ENCODE peak calls at places on chromosome 2, in six cellular contexts. One of them, this sample, is unnamed. For H3K4me1, the result is how much of the 10 kb centered on the place peaks cover.

GRCh38 chr2:9445089-9445488 is 21.6 kb downstream of the CPSF3 start:
- ATAC-seq in HCT116: no peak
- ATAC-seq in right cardiac atrium: no peak
- ATAC-seq in right lobe of liver: no peak
- ATAC-seq in aorta: no peak
- ATAC-seq in left lung: no peak
- ATAC-seq in this sample: no peak

GRCh38 chr2:216217904-216218260 is 108.7 kb downstream of the XRCC5 start:
- ATAC-seq in HCT116: no peak
- ATAC-seq in right cardiac atrium: no peak
- ATAC-seq in right lobe of liver: no peak
- ATAC-seq in aorta: no peak
- ATAC-seq in left lung: no peak
- ATAC-seq in this sample: no peak

GRCh38 chr2:72515696-72516095 is 310.1 kb downstream of the EXOC6B start:
- ATAC-seq in HCT116: no peak
- ATAC-seq in right cardiac atrium: peak
- ATAC-seq in right lobe of liver: no peak
- ATAC-seq in aorta: no peak
- ATAC-seq in left lung: no peak
- ATAC-seq in this sample: no peak

GRCh38 chr2:222024934-222025890 is 273.6 kb downstream of the PAX3 start:
- ATAC-seq in HCT116: peak
- ATAC-seq in right cardiac atrium: no peak
- ATAC-seq in right lobe of liver: peak
- ATAC-seq in aorta: no peak
- ATAC-seq in left lung: peak
- ATAC-seq in this sample: no peak

GRCh38 chr2:161825429-161825828 is 201.2 kb downstream of the SLC4A10 start:
- ATAC-seq in HCT116: no peak
- ATAC-seq in right cardiac atrium: no peak
- ATAC-seq in right lobe of liver: no peak
- ATAC-seq in aorta: no peak
- ATAC-seq in left lung: peak
- ATAC-seq in this sample: no peak

GRCh38 chr2:1709335-1709605 is 35.0 kb downstream of the PXDN start:
- ATAC-seq in HCT116: no peak
- ATAC-seq in right cardiac atrium: no peak
- ATAC-seq in right lobe of liver: no peak
- ATAC-seq in aorta: no peak
- ATAC-seq in left lung: no peak
- ATAC-seq in this sample: no peak

GRCh38 chr2:188811522-188811921 is 162.7 kb upstream of the COL3A1 start:
- ATAC-seq in HCT116: no peak
- ATAC-seq in right cardiac atrium: peak
- ATAC-seq in right lobe of liver: no peak
- ATAC-seq in aorta: peak
- ATAC-seq in left lung: peak
- ATAC-seq in this sample: peak

GRCh38 chr2:176473177-176473576 is 203.9 kb downstream of the MTX2 start:
- ATAC-seq in HCT116: no peak
- ATAC-seq in right cardiac atrium: peak
- ATAC-seq in right lobe of liver: peak
- ATAC-seq in aorta: peak
- ATAC-seq in left lung: peak
- ATAC-seq in this sample: no peak

GRCh38 chr2:43609304-43609883 is 13.6 kb upstream of the THADA start:
- ATAC-seq in HCT116: peak
- ATAC-seq in right cardiac atrium: peak
- ATAC-seq in right lobe of liver: peak
- ATAC-seq in aorta: no peak
- ATAC-seq in left lung: peak
- ATAC-seq in this sample: peak

GRCh38 chr2:29627366-29627765 is 294.0 kb downstream of the ALK start:
- ATAC-seq in HCT116: no peak
- ATAC-seq in right cardiac atrium: no peak
- ATAC-seq in right lobe of liver: no peak
- ATAC-seq in aorta: no peak
- ATAC-seq in left lung: no peak
- ATAC-seq in this sample: no peak

GRCh38 chr2:25349397-25349796 is 7.7 kb upstream of the DNMT3A start:
- ATAC-seq in HCT116: no peak
- ATAC-seq in right cardiac atrium: no peak
- ATAC-seq in right lobe of liver: no peak
- ATAC-seq in aorta: no peak
- ATAC-seq in left lung: no peak
- ATAC-seq in this sample: no peak

GRCh38 chr2:74891136-74891764 is 57.3 kb downstream of the HK2 start:
- ATAC-seq in HCT116: no peak
- ATAC-seq in right cardiac atrium: no peak
- ATAC-seq in right lobe of liver: no peak
- ATAC-seq in aorta: no peak
- ATAC-seq in left lung: no peak
- ATAC-seq in this sample: no peak
- H3K4me1 ChIP-seq in HCT116: under half
- H3K4me1 ChIP-seq in right cardiac atrium: under half
- H3K4me1 ChIP-seq in right lobe of liver: under half
- H3K4me1 ChIP-seq in aorta: under half
- H3K4me1 ChIP-seq in left lung: under half
- H3K4me1 ChIP-seq in this sample: under half

GRCh38 chr2:241770936-241771285 is 5.7 kb upstream of the GAL3ST2 start:
- ATAC-seq in HCT116: no peak
- ATAC-seq in right cardiac atrium: no peak
- ATAC-seq in right lobe of liver: no peak
- ATAC-seq in aorta: no peak
- ATAC-seq in left lung: no peak
- ATAC-seq in this sample: no peak
- H3K27ac ChIP-seq in HCT116: no peak
- H3K27ac ChIP-seq in right cardiac atrium: no peak
- H3K27ac ChIP-seq in right lobe of liver: no peak
- H3K27ac ChIP-seq in aorta: no peak
- H3K27ac ChIP-seq in left lung: no peak
- H3K27ac ChIP-seq in this sample: no peak

GRCh38 chr2:45312275-45312674 is 298.8 kb downstream of the SRBD1 start:
- ATAC-seq in HCT116: no peak
- ATAC-seq in right cardiac atrium: no peak
- ATAC-seq in right lobe of liver: peak
- ATAC-seq in aorta: no peak
- ATAC-seq in left lung: no peak
- ATAC-seq in this sample: no peak

GRCh38 chr2:45311559-45311958 is 299.5 kb downstream of the SRBD1 start:
- ATAC-seq in HCT116: no peak
- ATAC-seq in right cardiac atrium: no peak
- ATAC-seq in right lobe of liver: peak
- ATAC-seq in aorta: no peak
- ATAC-seq in left lung: no peak
- ATAC-seq in this sample: no peak

GRCh38 chr2:45303417-45304202 is 294.4 kb upstream of the SIX2 start:
- ATAC-seq in HCT116: peak
- ATAC-seq in right cardiac atrium: no peak
- ATAC-seq in right lobe of liver: no peak
- ATAC-seq in aorta: no peak
- ATAC-seq in left lung: no peak
- ATAC-seq in this sample: no peak

GRCh38 chr2:45302011-45302325 is 292.7 kb upstream of the SIX2 start:
- ATAC-seq in HCT116: no peak
- ATAC-seq in right cardiac atrium: no peak
- ATAC-seq in right lobe of liver: no peak
- ATAC-seq in aorta: no peak
- ATAC-seq in left lung: peak
- ATAC-seq in this sample: no peak

DNA sequence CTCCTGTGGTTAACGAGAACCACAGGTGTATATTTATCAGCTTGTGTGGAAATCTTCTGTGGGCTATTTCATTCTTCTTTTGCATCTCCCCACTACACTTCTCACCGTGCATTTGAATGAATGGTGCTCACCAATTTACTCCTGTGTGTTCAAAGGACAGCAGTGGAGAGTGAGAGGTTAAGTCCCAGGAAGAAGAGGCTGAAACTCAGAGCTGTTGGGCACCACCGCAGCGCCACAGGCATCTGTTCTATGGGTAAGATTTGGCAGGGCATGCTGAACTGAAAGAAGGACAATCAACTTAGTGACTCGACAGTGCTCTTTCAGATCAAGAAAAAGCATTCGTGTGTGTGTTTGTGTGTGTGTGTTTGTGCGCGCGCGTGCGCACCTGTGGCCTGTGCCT is 297.9 kb upstream of the SIX2 start:
- ATAC-seq in HCT116: no peak
- ATAC-seq in right cardiac atrium: no peak
- ATAC-seq in right lobe of liver: no peak
- ATAC-seq in aorta: no peak
- ATAC-seq in left lung: no peak
- ATAC-seq in this sample: no peak
- H3K4me3 ChIP-seq in HCT116: no peak
- H3K4me3 ChIP-seq in right cardiac atrium: no peak
- H3K4me3 ChIP-seq in right lobe of liver: no peak
- H3K4me3 ChIP-seq in aorta: no peak
- H3K4me3 ChIP-seq in left lung: no peak
- H3K4me3 ChIP-seq in this sample: no peak

GRCh38 chr2:17255071-17255470 is 263.2 kb downstream of the RAD51AP2 start:
- ATAC-seq in HCT116: no peak
- ATAC-seq in right cardiac atrium: no peak
- ATAC-seq in right lobe of liver: no peak
- ATAC-seq in aorta: no peak
- ATAC-seq in left lung: no peak
- ATAC-seq in this sample: no peak
- H3K4me1 ChIP-seq in HCT116: under half
- H3K4me1 ChIP-seq in right cardiac atrium: under half
- H3K4me1 ChIP-seq in right lobe of liver: under half
- H3K4me1 ChIP-seq in aorta: under half
- H3K4me1 ChIP-seq in left lung: under half
- H3K4me1 ChIP-seq in this sample: under half

DNA sequence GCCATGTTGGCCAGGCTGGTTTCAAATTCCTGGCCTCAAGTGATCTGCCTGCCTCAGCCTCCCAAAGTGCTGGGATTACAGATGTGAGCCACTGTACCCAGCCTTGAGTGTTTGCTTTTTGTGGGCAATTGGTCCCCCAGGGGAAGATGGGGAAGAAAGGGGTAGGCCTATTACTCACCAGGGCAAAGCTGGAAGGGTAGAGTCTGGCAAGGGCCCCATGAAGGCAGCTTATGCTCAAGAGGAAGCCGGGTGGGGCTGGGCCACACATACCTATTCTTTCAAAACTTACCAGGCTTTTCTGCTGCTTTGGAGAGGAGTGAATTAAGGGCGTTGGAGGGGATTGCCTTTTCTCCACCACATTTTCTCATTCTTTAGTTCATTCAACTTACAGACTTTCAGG is 24.5 kb upstream of the CD28 start:
- ATAC-seq in HCT116: no peak
- ATAC-seq in right cardiac atrium: peak
- ATAC-seq in right lobe of liver: no peak
- ATAC-seq in aorta: peak
- ATAC-seq in left lung: peak
- ATAC-seq in this sample: no peak
- H3K27ac ChIP-seq in HCT116: no peak
- H3K27ac ChIP-seq in right cardiac atrium: peak
- H3K27ac ChIP-seq in right lobe of liver: peak
- H3K27ac ChIP-seq in aorta: peak
- H3K27ac ChIP-seq in left lung: peak
- H3K27ac ChIP-seq in this sample: peak

GRCh38 chr2:226837334-226837733 is 1.5 kb downstream of the RHBDD1 start:
- ATAC-seq in HCT116: no peak
- ATAC-seq in right cardiac atrium: no peak
- ATAC-seq in right lobe of liver: no peak
- ATAC-seq in aorta: no peak
- ATAC-seq in left lung: no peak
- ATAC-seq in this sample: no peak
- H3K4me3 ChIP-seq in HCT116: peak
- H3K4me3 ChIP-seq in right cardiac atrium: no peak
- H3K4me3 ChIP-seq in right lobe of liver: no peak
- H3K4me3 ChIP-seq in aorta: no peak
- H3K4me3 ChIP-seq in left lung: no peak
- H3K4me3 ChIP-seq in this sample: no peak